ENCODE peak calls at places on chromosomes 16 and 17, in eight cellular contexts. G is NCI-H510A treated with DMSO at 0.1 percent for 48 hours, S is heart left ventricle, Z is iPS-NIHi11, N is T-cell, K is neural progenitor cell, F is OCI-M1, B is NCI-H1930. P is an unnamed sample.

GRCh38 chr17:63136381-63137012 is 170.5 kb downstream of the TANC2 start:
- DNase-seq in G (no peak), S (no peak), Z (no peak), N (no peak), K (peak), F (no peak), B (no peak), P (no peak)

GRCh38 chr16:66127459-66128362 is 238.8 kb upstream of the CDH5 start:
- DNase-seq in G (no peak), S (no peak), Z (no peak), N (peak), K (peak), F (no peak), B (no peak), P (peak)

GRCh38 chr17:5191541-5192417 is at the start of gene ZNF594:
- DNase-seq in G (peak), S (peak), Z (peak), N (peak), K (peak), F (peak), B (peak), P (peak)

GRCh38 chr16:29699324-29700219 is 20.6 kb downstream of the QPRT start:
- DNase-seq in G (no peak), S (no peak), Z (peak), N (no peak), K (no peak), F (peak), B (no peak), P (no peak)

GRCh38 chr16:27473101-27473900 is 71.3 kb downstream of the IL21R start:
- DNase-seq in G (no peak), S (no peak), Z (no peak), N (no peak), K (no peak), F (no peak), B (no peak), P (no peak)

GRCh38 chr17:12744298-12744697 is 45.0 kb upstream of the ARHGAP44 start:
- DNase-seq in G (no peak), S (peak), Z (no peak), N (no peak), K (no peak), F (no peak), B (no peak), P (peak)

GRCh38 chr16:15502041-15502725 is 67.8 kb downstream of the BMERB1 start:
- DNase-seq in G (no peak), S (no peak), Z (peak), N (no peak), K (no peak), F (peak), B (no peak), P (no peak)

GRCh38 chr17:35076874-35077273 is 13.4 kb upstream of the RFFL start:
- DNase-seq in G (no peak), S (no peak), Z (no peak), N (no peak), K (no peak), F (no peak), B (no peak), P (no peak)

GRCh38 chr17:82031885-82032627 is 578 bp downstream of the RAC3 start:
- DNase-seq in G (peak), S (no peak), Z (peak), N (peak), K (peak), F (peak), B (peak), P (no peak)

GRCh38 chr17:73765824-73766563 is 121.7 kb upstream of the SDK2 start:
- DNase-seq in G (peak), S (peak), Z (no peak), N (no peak), K (no peak), F (no peak), B (peak), P (no peak)

GRCh38 chr16:85171004-85171808 is 58.9 kb upstream of the CIBAR2 start:
- DNase-seq in G (no peak), S (no peak), Z (no peak), N (no peak), K (no peak), F (no peak), B (no peak), P (no peak)

GRCh38 chr16:52747196-52747595 is 200.3 kb upstream of the TOX3 start:
- DNase-seq in G (no peak), S (no peak), Z (no peak), N (no peak), K (no peak), F (no peak), B (no peak), P (no peak)

GRCh38 chr17:48025904-48026502 is 11.6 kb downstream of the COPZ2 start:
- DNase-seq in G (no peak), S (no peak), Z (no peak), N (no peak), K (no peak), F (peak), B (no peak), P (peak)

GRCh38 chr17:65797809-65798208 is 236.4 kb upstream of the AXIN2 start:
- DNase-seq in G (no peak), S (no peak), Z (peak), N (peak), K (peak), F (peak), B (no peak), P (no peak)

GRCh38 chr17:2067559-2067958 is 12.7 kb downstream of the HIC1 start:
- DNase-seq in G (no peak), S (peak), Z (no peak), N (no peak), K (no peak), F (no peak), B (no peak), P (no peak)

GRCh38 chr16:57314161-57314785 is 29.8 kb upstream of the PLLP start:
- DNase-seq in G (no peak), S (no peak), Z (no peak), N (no peak), K (no peak), F (no peak), B (no peak), P (no peak)

GRCh38 chr16:79042886-79043285 is 557.7 kb downstream of the MAF start:
- DNase-seq in G (peak), S (no peak), Z (no peak), N (peak), K (no peak), F (no peak), B (no peak), P (no peak)

GRCh38 chr17:76585048-76585648 is 512 bp downstream of the ST6GALNAC2 start:
- DNase-seq in G (no peak), S (no peak), Z (peak), N (no peak), K (peak), F (no peak), B (no peak), P (no peak)

GRCh38 chr17:72422505-72423285 is 301.9 kb downstream of the SOX9 start:
- DNase-seq in G (no peak), S (peak), Z (no peak), N (no peak), K (no peak), F (no peak), B (no peak), P (peak)

GRCh38 chr16:456891-457483 is 31.5 kb downstream of the RAB11FIP3 start:
- DNase-seq in G (peak), S (no peak), Z (peak), N (no peak), K (no peak), F (peak), B (no peak), P (no peak)

GRCh38 chr17:34156401-34156740 is 98.7 kb upstream of the CCL2 start:
- DNase-seq in G (no peak), S (no peak), Z (no peak), N (no peak), K (peak), F (no peak), B (no peak), P (no peak)

GRCh38 chr17:79797492-79798295 is 817 bp upstream of the CBX8 start:
- DNase-seq in G (no peak), S (no peak), Z (no peak), N (no peak), K (peak), F (peak), B (peak), P (peak)

GRCh38 chr16:68486671-68487495 is 38.6 kb upstream of the SMPD3 start:
- DNase-seq in G (peak), S (no peak), Z (no peak), N (no peak), K (peak), F (no peak), B (no peak), P (no peak)

GRCh38 chr16:66128363-66128725 is 238.1 kb upstream of the CDH5 start:
- DNase-seq in G (no peak), S (no peak), Z (no peak), N (no peak), K (no peak), F (no peak), B (no peak), P (no peak)

GRCh38 chr17:42141382-42141781 is 13.4 kb downstream of the RAB5C start:
- DNase-seq in G (no peak), S (no peak), Z (no peak), N (no peak), K (no peak), F (no peak), B (no peak), P (no peak)

GRCh38 chr17:32913593-32913992 is 14.4 kb upstream of the TMEM98 start:
- DNase-seq in G (no peak), S (no peak), Z (no peak), N (no peak), K (no peak), F (no peak), B (no peak), P (no peak)

GRCh38 chr17:33121272-33121671 is 129.6 kb downstream of the SPACA3 start:
- DNase-seq in G (no peak), S (no peak), Z (no peak), N (no peak), K (no peak), F (no peak), B (no peak), P (no peak)

GRCh38 chr17:7394452-7395191 is at the start of gene PLSCR3:
- DNase-seq in G (peak), S (peak), Z (peak), N (peak), K (peak), F (peak), B (peak), P (peak)